ENCODE peak calls at places on chromosomes 7 and 10, in five cellular contexts. C is putamen; J is dorsolateral prefrontal cortex; E is activated T-helper 1 cell treated with anti-CD3 and anti-CD28 coated beads, Interleukin-12 subunit alpha, Interleukin-12 subunit beta, Interleukin-2, Interleukin-4 antibody, amounts not matched to agents 30 ng/mL and 10 ng/mL and 1 ng/mL, durations not matched to agents 14 hours and 24 hours and 36 hours; F is dermis microvascular lymphatic vessel endothelial cell. V is an unnamed sample.

GRCh38 chr10:7915923-7916322 is 97.6 kb downstream of the TAF3 start:
- DNase-seq in C (no peak), F (no peak), E (no peak), J (no peak), V (no peak)

GRCh38 chr7:156257904-156258303 is 382.7 kb upstream of the RNF32 start:
- DNase-seq in J (no peak), E (no peak), C (no peak), F (no peak), V (no peak)

GRCh38 chr7:54888067-54888735 is 129.2 kb upstream of the SEC61G start:
- DNase-seq in E (no peak), F (no peak), C (peak; percentile 28), J (peak; percentile 71), V (peak; percentile 65)

GRCh38 chr10:31708513-31708912 is 220.1 kb downstream of the ARHGAP12 start:
- DNase-seq in J (no peak), F (no peak), E (no peak), C (no peak), V (no peak)

GRCh38 chr10:119456435-119456810 is 86.1 kb downstream of the RGS10 start:
- DNase-seq in E (no peak), C (no peak), F (no peak), J (no peak), V (no peak)

GRCh38 chr7:15396210-15397158 is 165.3 kb downstream of the AGMO start:
- DNase-seq in C (no peak), J (no peak), E (no peak), F (no peak), V (no peak)

GRCh38 chr7:461118-461452 is 58.6 kb downstream of the PDGFA start:
- DNase-seq in F (no peak), C (no peak), E (no peak), J (no peak), V (no peak)

GRCh38 chr10:27192284-27192683 is 37.1 kb downstream of the MASTL start:
- DNase-seq in C (peak; percentile 5), F (peak; percentile 38), J (no peak), E (no peak), V (peak; percentile 23)

GRCh38 chr10:25766213-25766612 is 167.8 kb upstream of the MYO3A start:
- DNase-seq in E (no peak), J (no peak), F (no peak), C (no peak), V (no peak)

GRCh38 chr10:35460852-35461460 is 124.6 kb downstream of the CCNY start:
- DNase-seq in J (no peak), C (no peak), F (no peak), E (no peak), V (no peak)

GRCh38 chr7:104366390-104366789 is 38.0 kb downstream of the LHFPL3 start:
- DNase-seq in J (no peak), E (no peak), C (peak; percentile 24), F (no peak), V (no peak)

GRCh38 chr7:22894585-22894984 is 71.9 kb upstream of the TOMM7 start:
- DNase-seq in J (no peak), E (no peak), C (no peak), F (peak; percentile 15), V (no peak)

GRCh38 chr10:86654411-86655172 is at the start of gene OPN4:
- DNase-seq in J (peak; percentile 40), C (no peak), F (no peak), E (no peak), V (no peak)

GRCh38 chr7:123975049-123975448 is 50.0 kb downstream of the SPAM1 start:
- DNase-seq in C (no peak), E (no peak), J (no peak), F (no peak), V (no peak)

GRCh38 chr7:149811221-149811620 is 27.0 kb upstream of the ZNF862 start:
- DNase-seq in F (no peak), J (no peak), E (no peak), C (no peak), V (no peak)

GRCh38 chr7:84022686-84023308 is 171.8 kb downstream of the SEMA3A start:
- DNase-seq in E (no peak), F (no peak), J (no peak), C (no peak), V (no peak)

GRCh38 chr7:32206987-32207386 is 136.8 kb upstream of the PDE1C start:
- DNase-seq in F (no peak), C (no peak), J (peak; percentile 61), E (no peak), V (no peak)